ENCODE peak calls at places on chromosomes 16 and 17, in ten cellular contexts. One of them, this sample, is unnamed.

GRCh38 chr16:63461248-63461841 is 1425.1 kb upstream of the CDH8 start:
- DNase-seq in OCI-LY7: peak; percentile 45
- DNase-seq in NCI-H748 treated with DMSO at 0.1 percent for 48 hours: peak; percentile 51
- DNase-seq in ELF-1: peak; percentile 2
- DNase-seq in NCI-H1417 treated with DMSO at 0.1 percent for 48 hours: no peak
- DNase-seq in endothelial cell: peak; percentile 39
- DNase-seq in CD4-positive, alpha-beta T cell: no peak
- DNase-seq in SW 1271: no peak
- DNase-seq in T1000: no peak
- DNase-seq in EL: peak; percentile 1
- DNase-seq in this sample: no peak

GRCh38 chr17:79615926-79616325 is 5.1 kb upstream of the RBFOX3 start:
- DNase-seq in CD4-positive, alpha-beta T cell: no peak
- DNase-seq in NCI-H748 treated with DMSO at 0.1 percent for 48 hours: no peak
- DNase-seq in OCI-LY7: no peak
- DNase-seq in ELF-1: no peak
- DNase-seq in endothelial cell: no peak
- DNase-seq in T1000: no peak
- DNase-seq in SW 1271: no peak
- DNase-seq in NCI-H1417 treated with DMSO at 0.1 percent for 48 hours: no peak
- DNase-seq in EL: no peak
- DNase-seq in this sample: no peak

GRCh38 chr17:835263-835662 is 53.1 kb downstream of the MRM3 start:
- DNase-seq in OCI-LY7: no peak
- DNase-seq in endothelial cell: no peak
- DNase-seq in NCI-H748 treated with DMSO at 0.1 percent for 48 hours: no peak
- DNase-seq in NCI-H1417 treated with DMSO at 0.1 percent for 48 hours: no peak
- DNase-seq in EL: peak; percentile 99
- DNase-seq in SW 1271: no peak
- DNase-seq in T1000: peak; percentile 52
- DNase-seq in CD4-positive, alpha-beta T cell: no peak
- DNase-seq in ELF-1: peak; percentile 83
- DNase-seq in this sample: no peak

GRCh38 chr17:47288531-47289116 is 35.0 kb downstream of the ITGB3 start:
- DNase-seq in ELF-1: no peak
- DNase-seq in OCI-LY7: no peak
- DNase-seq in T1000: no peak
- DNase-seq in SW 1271: no peak
- DNase-seq in CD4-positive, alpha-beta T cell: no peak
- DNase-seq in endothelial cell: no peak
- DNase-seq in NCI-H748 treated with DMSO at 0.1 percent for 48 hours: no peak
- DNase-seq in NCI-H1417 treated with DMSO at 0.1 percent for 48 hours: no peak
- DNase-seq in EL: peak; percentile 48
- DNase-seq in this sample: no peak

GRCh38 chr17:27269201-27269600 is 24.7 kb upstream of the WSB1 start:
- DNase-seq in NCI-H1417 treated with DMSO at 0.1 percent for 48 hours: no peak
- DNase-seq in T1000: no peak
- DNase-seq in ELF-1: no peak
- DNase-seq in OCI-LY7: no peak
- DNase-seq in NCI-H748 treated with DMSO at 0.1 percent for 48 hours: no peak
- DNase-seq in SW 1271: no peak
- DNase-seq in EL: no peak
- DNase-seq in CD4-positive, alpha-beta T cell: no peak
- DNase-seq in endothelial cell: no peak
- DNase-seq in this sample: no peak

GRCh38 chr17:39461911-39462641 is 790 bp downstream of the CDK12 start:
- DNase-seq in EL: no peak
- DNase-seq in NCI-H1417 treated with DMSO at 0.1 percent for 48 hours: no peak
- DNase-seq in ELF-1: peak; percentile 20
- DNase-seq in NCI-H748 treated with DMSO at 0.1 percent for 48 hours: no peak
- DNase-seq in CD4-positive, alpha-beta T cell: peak; percentile 13
- DNase-seq in SW 1271: no peak
- DNase-seq in T1000: peak; percentile 21
- DNase-seq in endothelial cell: no peak
- DNase-seq in OCI-LY7: peak; percentile 25
- DNase-seq in this sample: no peak

GRCh38 chr16:68179196-68179795 is 56.6 kb downstream of the ESRP2 start:
- DNase-seq in OCI-LY7: no peak
- DNase-seq in ELF-1: no peak
- DNase-seq in T1000: no peak
- DNase-seq in NCI-H1417 treated with DMSO at 0.1 percent for 48 hours: no peak
- DNase-seq in endothelial cell: no peak
- DNase-seq in EL: no peak
- DNase-seq in NCI-H748 treated with DMSO at 0.1 percent for 48 hours: no peak
- DNase-seq in SW 1271: no peak
- DNase-seq in CD4-positive, alpha-beta T cell: no peak
- DNase-seq in this sample: no peak

GRCh38 chr16:66924527-66925321 is 611 bp downstream of the RRAD start:
- DNase-seq in T1000: no peak
- DNase-seq in OCI-LY7: no peak
- DNase-seq in endothelial cell: peak; percentile 69
- DNase-seq in CD4-positive, alpha-beta T cell: no peak
- DNase-seq in SW 1271: no peak
- DNase-seq in ELF-1: peak; percentile 46
- DNase-seq in NCI-H1417 treated with DMSO at 0.1 percent for 48 hours: no peak
- DNase-seq in EL: peak; percentile 16
- DNase-seq in NCI-H748 treated with DMSO at 0.1 percent for 48 hours: no peak
- DNase-seq in this sample: peak; percentile 45

GRCh38 chr17:66508896-66509843 is 206.8 kb downstream of the PRKCA start:
- DNase-seq in OCI-LY7: no peak
- DNase-seq in SW 1271: no peak
- DNase-seq in ELF-1: no peak
- DNase-seq in T1000: peak; percentile 70
- DNase-seq in NCI-H748 treated with DMSO at 0.1 percent for 48 hours: no peak
- DNase-seq in EL: peak; percentile 83
- DNase-seq in CD4-positive, alpha-beta T cell: peak; percentile 22
- DNase-seq in endothelial cell: no peak
- DNase-seq in NCI-H1417 treated with DMSO at 0.1 percent for 48 hours: no peak
- DNase-seq in this sample: no peak

GRCh38 chr16:31477220-31478216 is 5.4 kb upstream of the SLC5A2 start:
- DNase-seq in CD4-positive, alpha-beta T cell: peak; percentile 21
- DNase-seq in T1000: no peak
- DNase-seq in endothelial cell: peak; percentile 72
- DNase-seq in NCI-H748 treated with DMSO at 0.1 percent for 48 hours: no peak
- DNase-seq in OCI-LY7: no peak
- DNase-seq in ELF-1: peak; percentile 81
- DNase-seq in SW 1271: no peak
- DNase-seq in NCI-H1417 treated with DMSO at 0.1 percent for 48 hours: no peak
- DNase-seq in EL: no peak
- DNase-seq in this sample: no peak

GRCh38 chr16:87057291-87057881 is 259.8 kb downstream of the C16orf95 start:
- DNase-seq in endothelial cell: no peak
- DNase-seq in ELF-1: peak; percentile 68
- DNase-seq in NCI-H748 treated with DMSO at 0.1 percent for 48 hours: no peak
- DNase-seq in T1000: no peak
- DNase-seq in SW 1271: no peak
- DNase-seq in NCI-H1417 treated with DMSO at 0.1 percent for 48 hours: no peak
- DNase-seq in CD4-positive, alpha-beta T cell: no peak
- DNase-seq in EL: no peak
- DNase-seq in OCI-LY7: no peak
- DNase-seq in this sample: no peak

GRCh38 chr17:81253358-81254131 is 14.4 kb downstream of the NDUFAF8 start:
- DNase-seq in CD4-positive, alpha-beta T cell: peak; percentile 57
- DNase-seq in NCI-H748 treated with DMSO at 0.1 percent for 48 hours: peak; percentile 8
- DNase-seq in T1000: no peak
- DNase-seq in SW 1271: no peak
- DNase-seq in endothelial cell: peak; percentile 61
- DNase-seq in EL: peak; percentile 38
- DNase-seq in NCI-H1417 treated with DMSO at 0.1 percent for 48 hours: peak; percentile 11
- DNase-seq in OCI-LY7: peak; percentile 63
- DNase-seq in ELF-1: peak; percentile 72
- DNase-seq in this sample: peak; percentile 45

GRCh38 chr17:58158181-58158580 is 8.6 kb upstream of the OR4D2 start:
- DNase-seq in T1000: no peak
- DNase-seq in ELF-1: no peak
- DNase-seq in CD4-positive, alpha-beta T cell: no peak
- DNase-seq in endothelial cell: no peak
- DNase-seq in NCI-H748 treated with DMSO at 0.1 percent for 48 hours: no peak
- DNase-seq in SW 1271: no peak
- DNase-seq in NCI-H1417 treated with DMSO at 0.1 percent for 48 hours: no peak
- DNase-seq in OCI-LY7: no peak
- DNase-seq in EL: no peak
- DNase-seq in this sample: no peak

GRCh38 chr16:25691519-25692091 is at the start of gene HS3ST4:
- DNase-seq in T1000: no peak
- DNase-seq in CD4-positive, alpha-beta T cell: no peak
- DNase-seq in ELF-1: peak; percentile 41
- DNase-seq in SW 1271: no peak
- DNase-seq in OCI-LY7: no peak
- DNase-seq in NCI-H748 treated with DMSO at 0.1 percent for 48 hours: no peak
- DNase-seq in endothelial cell: peak; percentile 38
- DNase-seq in EL: no peak
- DNase-seq in NCI-H1417 treated with DMSO at 0.1 percent for 48 hours: no peak
- DNase-seq in this sample: no peak

GRCh38 chr16:46629331-46629843 is 8.2 kb upstream of the SHCBP1 start:
- DNase-seq in NCI-H748 treated with DMSO at 0.1 percent for 48 hours: no peak
- DNase-seq in EL: peak; percentile 67
- DNase-seq in T1000: no peak
- DNase-seq in NCI-H1417 treated with DMSO at 0.1 percent for 48 hours: no peak
- DNase-seq in OCI-LY7: no peak
- DNase-seq in ELF-1: peak; percentile 65
- DNase-seq in CD4-positive, alpha-beta T cell: no peak
- DNase-seq in endothelial cell: peak; percentile 24
- DNase-seq in SW 1271: no peak
- DNase-seq in this sample: no peak

GRCh38 chr16:75593825-75594820 is 27.9 kb downstream of the GABARAPL2 start:
- DNase-seq in OCI-LY7: peak; percentile 55
- DNase-seq in ELF-1: peak; percentile 63
- DNase-seq in endothelial cell: peak; percentile 6
- DNase-seq in T1000: no peak
- DNase-seq in NCI-H748 treated with DMSO at 0.1 percent for 48 hours: peak; percentile 15
- DNase-seq in CD4-positive, alpha-beta T cell: no peak
- DNase-seq in SW 1271: no peak
- DNase-seq in NCI-H1417 treated with DMSO at 0.1 percent for 48 hours: peak; percentile 18
- DNase-seq in EL: peak; percentile 58
- DNase-seq in this sample: no peak

GRCh38 chr16:11389631-11390565 is 44.6 kb downstream of the RMI2 start:
- DNase-seq in SW 1271: no peak
- DNase-seq in CD4-positive, alpha-beta T cell: no peak
- DNase-seq in OCI-LY7: no peak
- DNase-seq in ELF-1: peak; percentile 58
- DNase-seq in endothelial cell: no peak
- DNase-seq in NCI-H748 treated with DMSO at 0.1 percent for 48 hours: no peak
- DNase-seq in EL: no peak
- DNase-seq in T1000: no peak
- DNase-seq in NCI-H1417 treated with DMSO at 0.1 percent for 48 hours: no peak
- DNase-seq in this sample: no peak

GRCh38 chr17:41429667-41430066 is 5.3 kb upstream of the KRT37 start:
- DNase-seq in ELF-1: no peak
- DNase-seq in NCI-H1417 treated with DMSO at 0.1 percent for 48 hours: no peak
- DNase-seq in endothelial cell: no peak
- DNase-seq in CD4-positive, alpha-beta T cell: no peak
- DNase-seq in NCI-H748 treated with DMSO at 0.1 percent for 48 hours: no peak
- DNase-seq in EL: no peak
- DNase-seq in OCI-LY7: no peak
- DNase-seq in T1000: no peak
- DNase-seq in SW 1271: no peak
- DNase-seq in this sample: no peak

GRCh38 chr17:65261682-65262636 is 124.8 kb downstream of the RGS9 start:
- DNase-seq in SW 1271: no peak
- DNase-seq in NCI-H748 treated with DMSO at 0.1 percent for 48 hours: no peak
- DNase-seq in ELF-1: no peak
- DNase-seq in NCI-H1417 treated with DMSO at 0.1 percent for 48 hours: no peak
- DNase-seq in T1000: no peak
- DNase-seq in CD4-positive, alpha-beta T cell: no peak
- DNase-seq in OCI-LY7: no peak
- DNase-seq in endothelial cell: no peak
- DNase-seq in EL: peak; percentile 39
- DNase-seq in this sample: no peak

GRCh38 chr17:82598256-82599011 is 49.8 kb downstream of the WDR45B start:
- DNase-seq in EL: peak; percentile 52
- DNase-seq in endothelial cell: no peak
- DNase-seq in NCI-H748 treated with DMSO at 0.1 percent for 48 hours: no peak
- DNase-seq in CD4-positive, alpha-beta T cell: no peak
- DNase-seq in ELF-1: no peak
- DNase-seq in SW 1271: no peak
- DNase-seq in OCI-LY7: no peak
- DNase-seq in NCI-H1417 treated with DMSO at 0.1 percent for 48 hours: no peak
- DNase-seq in T1000: no peak
- DNase-seq in this sample: no peak

This sample was measured in GM12865.